ENCODE peak calls at places on chromosomes 6 and 20, in nine cellular contexts. N, Y, A, L, C, F, O, H and U are unnamed samples.

GRCh38 chr20:37071481-37071911 is 24.3 kb downstream of the RBL1 start:
- DNase-seq in N (no peak), Y (no peak), A (no peak), L (no peak), C (no peak), F (no peak), O (no peak), H (no peak), U (no peak)

GRCh38 chr6:135600931-135601330 is 103.4 kb upstream of the AHI1 start:
- DNase-seq in N (no peak), Y (no peak), A (no peak), L (no peak), C (no peak), F (no peak), O (no peak), H (no peak), U (no peak)

GRCh38 chr6:103122766-103123601 is 1729.5 kb downstream of the GRIK2 start:
- DNase-seq in N (peak), Y (peak), A (no peak), L (peak), C (peak), F (no peak), O (peak), H (no peak), U (peak)

GRCh38 chr20:61748376-61748775 is 317.3 kb downstream of the TAF4 start:
- DNase-seq in N (no peak), Y (no peak), A (no peak), L (no peak), C (no peak), F (no peak), O (no peak), H (no peak), U (no peak)

GRCh38 chr6:70520575-70520974 is 46.2 kb upstream of the SDHAF4 start:
- DNase-seq in N (no peak), Y (no peak), A (no peak), L (no peak), C (no peak), F (no peak), O (no peak), H (no peak), U (no peak)

GRCh38 chr20:2305946-2306345 is 10.1 kb downstream of the TGM3 start:
- DNase-seq in N (no peak), Y (no peak), A (no peak), L (peak), C (no peak), F (no peak), O (no peak), H (no peak), U (no peak)

GRCh38 chr6:136411453-136412354 is 122.1 kb upstream of the BCLAF1 start:
- DNase-seq in N (no peak), Y (no peak), A (no peak), L (peak), C (no peak), F (no peak), O (no peak), H (no peak), U (no peak)

GRCh38 chr6:2307794-2308193 is 62.4 kb upstream of the GMDS start:
- DNase-seq in N (no peak), Y (no peak), A (no peak), L (no peak), C (no peak), F (no peak), O (no peak), H (no peak), U (no peak)

GRCh38 chr20:36183155-36183944 is 28.8 kb downstream of the EPB41L1 start:
- DNase-seq in N (no peak), Y (no peak), A (no peak), L (no peak), C (no peak), F (no peak), O (no peak), H (no peak), U (no peak)

DNA sequence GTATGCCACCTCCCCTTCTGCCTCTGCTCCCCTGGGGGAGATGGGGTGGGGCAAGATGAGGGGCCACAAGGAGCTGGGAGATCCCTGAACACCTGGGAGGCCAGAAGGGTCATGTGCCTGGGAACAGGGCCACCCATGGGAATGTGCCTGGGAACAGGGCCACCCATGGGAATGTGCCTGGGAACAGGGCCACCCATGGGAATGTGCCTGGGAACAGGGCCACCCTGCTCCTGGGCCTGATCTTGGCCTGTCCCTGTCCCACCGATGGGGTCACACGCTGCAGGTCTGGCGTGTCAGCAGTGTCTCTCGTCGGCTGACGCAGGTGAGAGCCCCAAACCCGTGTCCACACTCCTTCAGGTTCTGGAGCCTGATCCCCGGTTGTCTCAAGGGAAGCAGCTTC is 4.4 kb downstream of the RGS19 start:
- DNase-seq in N (no peak), Y (no peak), A (no peak), L (no peak), C (no peak), F (no peak), O (no peak), H (no peak), U (no peak)
- TF ChIP-seq POLR2AphosphoS5 in N (no peak), Y (no peak), A (no peak), L (no peak), C (no peak), F (no peak), O (no peak), H (no peak), U (no peak)

DNA sequence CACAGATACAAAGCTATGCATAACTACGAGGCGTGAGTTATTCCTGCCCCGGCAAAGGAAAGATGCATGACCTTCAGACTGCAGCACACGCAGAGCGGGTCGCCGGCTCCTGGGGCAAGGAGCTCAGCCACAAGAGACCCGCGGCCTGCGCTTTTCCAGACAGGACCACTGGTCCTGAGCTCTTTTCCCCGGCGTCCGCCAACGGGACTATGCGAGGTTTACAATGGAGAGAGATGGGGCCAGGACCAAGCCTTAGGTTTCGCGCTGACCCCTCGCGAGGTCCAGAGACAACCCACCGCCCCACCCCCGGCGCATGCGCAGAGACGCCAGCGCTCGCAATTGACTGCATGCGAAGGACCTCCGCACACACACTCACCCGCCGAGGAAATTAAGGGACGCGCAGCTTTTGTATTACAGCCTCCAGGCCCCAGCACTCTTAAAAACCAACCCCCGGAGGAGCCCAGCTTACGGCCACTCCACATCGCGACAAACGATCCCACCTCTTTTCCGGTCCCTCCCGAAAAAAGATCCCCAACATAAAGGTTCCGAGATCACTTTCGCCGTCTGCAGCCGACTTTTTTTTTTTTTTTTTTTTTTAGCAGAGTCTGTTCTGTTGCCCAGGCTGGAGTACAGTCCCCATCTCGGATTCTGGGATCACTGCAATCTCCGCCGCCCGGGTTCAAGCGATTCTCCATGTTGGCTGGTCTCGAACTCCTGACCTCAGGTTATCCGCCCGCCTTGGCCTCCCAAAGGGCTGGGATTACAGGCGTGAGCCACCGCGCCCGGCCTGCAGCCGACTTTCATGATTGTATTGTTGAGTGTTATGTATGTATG is at the start of gene COQ3:
- DNase-seq in N (peak), Y (peak), A (peak), L (peak), C (peak), F (no peak), O (peak), H (no peak), U (peak)
- TF ChIP-seq POLR2A in N (no peak), Y (peak), A (no peak), L (peak), C (no peak), F (no peak), O (no peak), H (no peak), U (peak)

GRCh38 chr6:16758163-16758975 is 2.9 kb downstream of the ATXN1 start:
- DNase-seq in N (no peak), Y (no peak), A (no peak), L (no peak), C (no peak), F (no peak), O (no peak), H (no peak), U (no peak)
- TF ChIP-seq POLR2AphosphoS5 in N (no peak), Y (no peak), A (no peak), L (no peak), C (no peak), F (no peak), O (no peak), H (no peak), U (no peak)

DNA sequence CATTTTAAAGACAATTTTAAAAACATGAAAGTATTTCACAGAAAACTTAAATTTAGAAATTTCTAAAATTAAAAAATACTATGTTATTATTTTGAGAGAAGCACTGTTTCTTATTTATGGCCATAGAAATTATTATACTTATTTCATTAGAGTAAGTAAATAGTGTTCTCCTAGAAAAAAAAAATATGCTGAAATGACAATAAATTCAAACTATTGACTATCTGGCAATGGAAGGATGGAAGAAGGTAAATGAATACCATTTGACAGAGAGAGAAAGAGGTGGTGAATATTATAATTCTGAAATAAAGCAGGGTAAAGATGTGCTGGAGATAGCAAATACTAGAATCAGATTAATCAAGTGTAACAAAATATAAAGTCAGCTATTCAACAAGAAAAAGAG is 294.8 kb downstream of the PTPRK start:
- DNase-seq in N (no peak), Y (no peak), A (no peak), L (no peak), C (no peak), F (no peak), O (no peak), H (no peak), U (no peak)
- TF ChIP-seq POLR2A in N (no peak), Y (no peak), A (no peak), L (no peak), C (no peak), F (no peak), O (no peak), H (no peak), U (no peak)

GRCh38 chr6:32580593-32580992 is 9.1 kb downstream of the HLA-DRB1 start:
- DNase-seq in N (no peak), Y (no peak), A (no peak), L (no peak), C (no peak), F (no peak), O (no peak), H (no peak), U (no peak)

GRCh38 chr6:32578962-32579361 is 10.7 kb downstream of the HLA-DRB1 start:
- DNase-seq in N (no peak), Y (no peak), A (no peak), L (no peak), C (no peak), F (no peak), O (no peak), H (peak), U (no peak)

GRCh38 chr6:32570363-32570905 is 19.2 kb downstream of the HLA-DRB1 start:
- DNase-seq in N (no peak), Y (no peak), A (no peak), L (no peak), C (no peak), F (no peak), O (no peak), H (no peak), U (no peak)

GRCh38 chr6:32581275-32582095 is 8.2 kb downstream of the HLA-DRB1 start:
- DNase-seq in N (no peak), Y (no peak), A (no peak), L (no peak), C (no peak), F (no peak), O (no peak), H (no peak), U (no peak)

DNA sequence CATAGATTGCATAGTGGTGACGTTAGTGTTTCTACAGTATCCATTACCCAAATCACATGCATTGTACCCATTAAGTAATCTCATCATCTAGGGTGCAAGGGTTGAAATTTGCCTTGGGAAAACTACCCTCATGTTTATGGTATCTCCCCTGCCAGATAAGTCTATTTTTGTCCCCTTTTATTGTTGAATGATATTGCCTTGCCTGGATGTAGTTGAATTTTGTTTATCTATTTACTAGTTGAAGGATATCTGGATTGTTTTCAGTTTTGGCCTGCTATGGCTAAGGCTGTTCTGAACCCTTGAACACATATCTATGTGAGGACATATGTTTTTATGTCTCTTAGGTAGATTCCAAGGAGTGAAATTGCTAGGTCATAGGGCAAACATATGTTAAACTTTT is 13.4 kb downstream of the HLA-DRB1 start:
- DNase-seq in N (no peak), Y (no peak), A (no peak), L (no peak), C (no peak), F (no peak), O (no peak), H (no peak), U (no peak)
- TF ChIP-seq POLR2AphosphoS5 in N (no peak), Y (no peak), A (no peak), L (no peak), C (no peak), F (no peak), O (no peak), H (no peak), U (peak)